ENCODE peak calls at places on chromosomes 12 and 14, in four cellular contexts. One of them, this sample, is unnamed.

GRCh38 chr14:22271838-22272237 is 317.2 kb downstream of the DAD1 start:
- DNase-seq in esophagus squamous epithelium: no peak
- DNase-seq in body of pancreas: no peak
- DNase-seq in A549: no peak
- DNase-seq in this sample: no peak

GRCh38 chr14:96304956-96305355 is 48.9 kb downstream of the BDKRB1 start:
- DNase-seq in A549: no peak
- DNase-seq in esophagus squamous epithelium: no peak
- DNase-seq in body of pancreas: no peak
- DNase-seq in this sample: no peak

GRCh38 chr12:95733156-95733825 is 57.3 kb downstream of the NTN4 start:
- DNase-seq in body of pancreas: no peak
- DNase-seq in esophagus squamous epithelium: no peak
- DNase-seq in A549: no peak
- DNase-seq in this sample: peak; percentile 47

GRCh38 chr14:44803239-44803905 is 158.4 kb downstream of the KLHL28 start:
- DNase-seq in A549: peak; percentile 26
- DNase-seq in body of pancreas: no peak
- DNase-seq in esophagus squamous epithelium: no peak
- DNase-seq in this sample: peak; percentile 10

GRCh38 chr12:124075836-124076235 is 102.8 kb downstream of the ZNF664 start:
- DNase-seq in A549: no peak
- DNase-seq in body of pancreas: no peak
- DNase-seq in esophagus squamous epithelium: no peak
- DNase-seq in this sample: no peak

GRCh38 chr12:111048991-111049390 is 128.6 kb upstream of the MYL2 start:
- DNase-seq in body of pancreas: no peak
- DNase-seq in A549: no peak
- DNase-seq in esophagus squamous epithelium: no peak
- DNase-seq in this sample: no peak

GRCh38 chr12:53500119-53500775 is 836 bp upstream of the TARBP2 start:
- DNase-seq in esophagus squamous epithelium: no peak
- DNase-seq in body of pancreas: peak; percentile 74
- DNase-seq in A549: no peak
- DNase-seq in this sample: no peak

GRCh38 chr14:100078997-100079561 is 13.9 kb downstream of the EVL start:
- DNase-seq in esophagus squamous epithelium: no peak
- DNase-seq in A549: no peak
- DNase-seq in body of pancreas: no peak
- DNase-seq in this sample: peak; percentile 50

GRCh38 chr14:55065411-55065810 is 14.0 kb downstream of the MAPK1IP1L start:
- DNase-seq in A549: no peak
- DNase-seq in esophagus squamous epithelium: no peak
- DNase-seq in body of pancreas: no peak
- DNase-seq in this sample: no peak

GRCh38 chr12:118187746-118188390 is 51.9 kb downstream of the PEBP1 start:
- DNase-seq in esophagus squamous epithelium: no peak
- DNase-seq in body of pancreas: no peak
- DNase-seq in A549: no peak
- DNase-seq in this sample: no peak

GRCh38 chr14:33943081-33943480 is 7.8 kb downstream of the EGLN3 start:
- DNase-seq in body of pancreas: peak; percentile 51
- DNase-seq in A549: no peak
- DNase-seq in esophagus squamous epithelium: no peak
- DNase-seq in this sample: no peak

GRCh38 chr12:124730455-124730932 is 133.2 kb downstream of the SCARB1 start:
- DNase-seq in A549: no peak
- DNase-seq in body of pancreas: peak; percentile 63
- DNase-seq in esophagus squamous epithelium: no peak
- DNase-seq in this sample: no peak

GRCh38 chr12:51949342-51950030 is 2.0 kb upstream of the ACVR1B start:
- DNase-seq in A549: no peak
- DNase-seq in esophagus squamous epithelium: no peak
- DNase-seq in body of pancreas: no peak
- DNase-seq in this sample: no peak

GRCh38 chr12:117012189-117012805 is 86.9 kb downstream of the TESC start:
- DNase-seq in A549: no peak
- DNase-seq in body of pancreas: no peak
- DNase-seq in esophagus squamous epithelium: no peak
- DNase-seq in this sample: no peak

GRCh38 chr12:44317651-44318126 is 481.8 kb downstream of the TMEM117 start:
- DNase-seq in esophagus squamous epithelium: no peak
- DNase-seq in body of pancreas: no peak
- DNase-seq in A549: no peak
- DNase-seq in this sample: no peak

GRCh38 chr14:61179061-61179675 is 102.0 kb downstream of the TMEM30B start:
- DNase-seq in body of pancreas: no peak
- DNase-seq in esophagus squamous epithelium: no peak
- DNase-seq in A549: peak; percentile 30
- DNase-seq in this sample: peak; percentile 27

GRCh38 chr12:27843714-27844245 is 63.7 kb upstream of the MANSC4 start:
- DNase-seq in A549: no peak
- DNase-seq in body of pancreas: no peak
- DNase-seq in esophagus squamous epithelium: no peak
- DNase-seq in this sample: no peak

GRCh38 chr12:107801150-107801549 is 26.6 kb downstream of the ASCL4 start:
- DNase-seq in A549: no peak
- DNase-seq in esophagus squamous epithelium: no peak
- DNase-seq in body of pancreas: no peak
- DNase-seq in this sample: no peak

GRCh38 chr12:81337891-81338290 is 260.0 kb downstream of the ACSS3 start:
- DNase-seq in A549: no peak
- DNase-seq in esophagus squamous epithelium: no peak
- DNase-seq in body of pancreas: no peak
- DNase-seq in this sample: no peak

GRCh38 chr12:77299910-77300772 is 234.8 kb upstream of the E2F7 start:
- DNase-seq in A549: no peak
- DNase-seq in esophagus squamous epithelium: no peak
- DNase-seq in body of pancreas: no peak
- DNase-seq in this sample: no peak

GRCh38 chr14:24944800-24945199 is 105.1 kb downstream of the STXBP6 start:
- DNase-seq in esophagus squamous epithelium: no peak
- DNase-seq in body of pancreas: no peak
- DNase-seq in A549: no peak
- DNase-seq in this sample: no peak

GRCh38 chr12:128727999-128728398 is 95.8 kb downstream of the SLC15A4 start:
- DNase-seq in body of pancreas: no peak
- DNase-seq in A549: no peak
- DNase-seq in esophagus squamous epithelium: no peak
- DNase-seq in this sample: peak; percentile 62

GRCh38 chr12:124545508-124546418 is 21.6 kb downstream of the NCOR2 start:
- DNase-seq in A549: no peak
- DNase-seq in esophagus squamous epithelium: no peak
- DNase-seq in body of pancreas: no peak
- DNase-seq in this sample: peak; percentile 67

GRCh38 chr14:34043627-34044372 is 92.9 kb upstream of the EGLN3 start:
- DNase-seq in body of pancreas: no peak
- DNase-seq in A549: peak; percentile 67
- DNase-seq in esophagus squamous epithelium: no peak
- DNase-seq in this sample: peak; percentile 43

GRCh38 chr12:131831021-131831571 is 2.9 kb downstream of the MMP17 start:
- DNase-seq in esophagus squamous epithelium: no peak
- DNase-seq in body of pancreas: no peak
- DNase-seq in A549: no peak
- DNase-seq in this sample: no peak

GRCh38 chr14:97848351-97848980 is 1051.3 kb downstream of the VRK1 start:
- DNase-seq in esophagus squamous epithelium: no peak
- DNase-seq in body of pancreas: no peak
- DNase-seq in A549: no peak
- DNase-seq in this sample: no peak

GRCh38 chr14:73829526-73830431 is 21.9 kb upstream of the PTGR2 start:
- DNase-seq in esophagus squamous epithelium: no peak
- DNase-seq in body of pancreas: no peak
- DNase-seq in A549: no peak
- DNase-seq in this sample: no peak

GRCh38 chr14:44462372-44462771 is 44.7 kb downstream of the FSCB start:
- DNase-seq in esophagus squamous epithelium: no peak
- DNase-seq in A549: no peak
- DNase-seq in body of pancreas: no peak
- DNase-seq in this sample: no peak

GRCh38 chr12:99455350-99456037 is 192.1 kb upstream of the GARIN6 start:
- DNase-seq in A549: peak; percentile 6
- DNase-seq in esophagus squamous epithelium: no peak
- DNase-seq in body of pancreas: no peak
- DNase-seq in this sample: peak; percentile 2

GRCh38 chr12:55743967-55744931 is 1.3 kb downstream of the GDF11 start:
- DNase-seq in A549: no peak
- DNase-seq in body of pancreas: no peak
- DNase-seq in esophagus squamous epithelium: no peak
- DNase-seq in this sample: no peak

GRCh38 chr12:55741978-55742377 is 944 bp upstream of the GDF11 start:
- DNase-seq in esophagus squamous epithelium: no peak
- DNase-seq in A549: no peak
- DNase-seq in body of pancreas: no peak
- DNase-seq in this sample: no peak

GRCh38 chr12:55745361-55746146 is 2.6 kb downstream of the GDF11 start:
- DNase-seq in A549: no peak
- DNase-seq in body of pancreas: no peak
- DNase-seq in esophagus squamous epithelium: no peak
- DNase-seq in this sample: no peak

GRCh38 chr12:55743131-55743921 is 404 bp downstream of the GDF11 start:
- DNase-seq in A549: peak; percentile 65
- DNase-seq in body of pancreas: peak; percentile 62
- DNase-seq in esophagus squamous epithelium: no peak
- DNase-seq in this sample: peak; percentile 70

GRCh38 chr12:55742719-55743130 is at the start of gene GDF11:
- DNase-seq in body of pancreas: peak; percentile 71
- DNase-seq in A549: peak; percentile 78
- DNase-seq in esophagus squamous epithelium: no peak
- DNase-seq in this sample: peak; percentile 92
- TF ChIP-seq POLR2A in body of pancreas: no peak
- TF ChIP-seq POLR2A in A549: no peak
- TF ChIP-seq POLR2A in esophagus squamous epithelium: peak; percentile 16
- TF ChIP-seq POLR2A in this sample: peak; percentile 50

GRCh38 chr12:64609543-64610091 is 678 bp upstream of the RASSF3 start:
- DNase-seq in A549: no peak
- DNase-seq in esophagus squamous epithelium: no peak
- DNase-seq in body of pancreas: no peak
- DNase-seq in this sample: no peak

GRCh38 chr12:64611430-64612286 is 1.4 kb downstream of the RASSF3 start:
- DNase-seq in A549: no peak
- DNase-seq in esophagus squamous epithelium: no peak
- DNase-seq in body of pancreas: peak; percentile 56
- DNase-seq in this sample: no peak

GRCh38 chr12:64610660-64611429 is 550 bp downstream of the RASSF3 start:
- DNase-seq in body of pancreas: peak; percentile 65
- DNase-seq in A549: peak; percentile 49
- DNase-seq in esophagus squamous epithelium: no peak
- DNase-seq in this sample: peak; percentile 61

GRCh38 chr12:64610092-64610659 is at the start of gene RASSF3:
- DNase-seq in body of pancreas: peak; percentile 71
- DNase-seq in esophagus squamous epithelium: peak; percentile 17
- DNase-seq in A549: peak; percentile 53
- DNase-seq in this sample: peak; percentile 52

GRCh38 chr12:64608901-64609542 is 1.3 kb upstream of the RASSF3 start:
- DNase-seq in body of pancreas: peak; percentile 17
- DNase-seq in A549: peak; percentile 87
- DNase-seq in esophagus squamous epithelium: no peak
- DNase-seq in this sample: peak; percentile 79
- TF ChIP-seq POLR2A in body of pancreas: no peak
- TF ChIP-seq POLR2A in A549: peak; percentile 28
- TF ChIP-seq POLR2A in esophagus squamous epithelium: no peak
- TF ChIP-seq POLR2A in this sample: no peak

DNA sequence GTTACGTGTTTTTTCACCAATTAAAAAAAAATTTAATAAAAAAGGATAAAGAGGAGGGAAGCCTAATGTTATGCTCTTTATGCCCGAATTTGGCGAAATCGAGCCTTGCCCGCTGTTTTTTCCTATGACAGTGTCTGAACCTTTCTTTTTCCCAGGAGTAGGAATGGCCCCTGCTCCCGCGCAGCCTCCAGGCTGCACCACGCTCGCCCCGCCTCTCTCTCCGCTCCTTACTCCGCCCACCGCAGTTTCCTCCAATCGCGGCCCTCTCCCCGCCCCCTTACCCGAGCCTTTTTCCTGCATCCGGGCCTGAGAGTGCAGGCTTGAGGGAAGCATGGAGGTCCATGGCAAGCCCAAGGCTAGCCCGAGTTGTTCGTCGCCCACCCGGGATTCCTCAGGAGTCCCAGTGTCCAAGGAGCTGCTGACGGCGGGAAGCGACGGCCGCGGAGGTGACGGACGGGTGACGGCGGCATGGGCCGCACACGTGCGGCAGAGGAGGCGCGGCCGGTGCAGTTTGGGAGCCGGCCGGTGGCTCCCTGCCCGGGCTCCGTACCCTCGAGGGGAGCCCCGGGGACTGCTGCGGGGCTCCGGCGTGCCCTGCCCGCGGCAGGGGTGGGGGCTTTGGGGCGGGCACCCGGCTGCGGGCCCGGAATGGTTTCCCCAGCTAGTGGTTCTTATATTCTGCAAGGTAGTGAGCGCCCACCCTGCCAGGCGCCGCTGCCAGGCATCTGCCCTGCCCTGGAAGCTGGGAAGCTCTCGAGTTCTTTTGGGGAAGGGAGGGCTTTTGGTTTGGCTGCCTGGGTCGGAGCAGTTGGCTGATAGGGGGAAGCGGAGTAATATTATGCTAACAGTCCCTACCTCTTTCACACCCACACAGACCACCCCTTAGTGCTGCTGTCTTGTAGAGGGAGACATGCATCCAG is at the start of gene NOPCHAP1:
- DNase-seq in A549: peak; percentile 92
- DNase-seq in body of pancreas: peak; percentile 93
- DNase-seq in esophagus squamous epithelium: peak; percentile 31
- DNase-seq in this sample: peak; percentile 86
- TF ChIP-seq POLR2A in A549: peak; percentile 98
- TF ChIP-seq POLR2A in body of pancreas: peak; percentile 41
- TF ChIP-seq POLR2A in esophagus squamous epithelium: peak; percentile 42
- TF ChIP-seq POLR2A in this sample: peak; percentile 92

DNA sequence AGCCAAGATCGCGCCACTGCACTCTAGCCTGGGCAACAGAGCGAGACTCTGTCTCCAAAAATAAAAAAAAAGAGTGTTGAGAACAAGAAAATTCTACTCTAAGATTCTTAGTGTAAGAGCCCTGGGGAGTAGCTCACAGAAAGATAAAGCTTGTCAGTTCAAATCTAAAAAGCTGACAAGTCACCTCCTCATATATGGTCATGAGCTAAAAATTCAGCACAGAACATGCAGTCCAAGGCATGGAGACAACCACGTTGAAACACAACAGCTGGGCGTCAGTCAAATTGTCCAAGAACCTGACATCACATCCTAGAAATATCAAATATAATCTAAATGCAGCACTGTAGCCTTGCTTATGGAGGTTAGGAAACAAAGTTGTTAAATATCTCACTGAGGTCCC is 47.8 kb downstream of the CLIP1 start:
- DNase-seq in A549: no peak
- DNase-seq in esophagus squamous epithelium: no peak
- DNase-seq in body of pancreas: no peak
- DNase-seq in this sample: no peak
- TF ChIP-seq POLR2A in A549: no peak
- TF ChIP-seq POLR2A in esophagus squamous epithelium: no peak
- TF ChIP-seq POLR2A in body of pancreas: no peak
- TF ChIP-seq POLR2A in this sample: no peak

This sample was measured in H54.